ENCODE peak calls at places on chromosomes 12 and 14, in five cellular contexts. Z, K, B, U and Y are unnamed samples. For H3K4me1, the result is how much of the 10 kb centered on the place peaks cover.

GRCh38 chr12:131860472-131861260 is 32.5 kb downstream of the MMP17 start:
- DNase-seq in B (peak), Z (peak), U (no peak), K (no peak), Y (peak)

GRCh38 chr12:27535318-27535717 is 11.3 kb downstream of the PPFIBP1 start:
- DNase-seq in K (no peak), Z (no peak), U (no peak), B (no peak), Y (no peak)

GRCh38 chr12:117120787-117121186 is 21.6 kb upstream of the TESC start:
- DNase-seq in K (no peak), Z (no peak), B (no peak), U (peak), Y (no peak)

GRCh38 chr14:100106661-100107112 is 41.5 kb downstream of the EVL start:
- DNase-seq in U (no peak), B (no peak), K (no peak), Z (no peak), Y (no peak)

GRCh38 chr12:102063066-102063465 is 1.3 kb upstream of the WASHC3 start:
- DNase-seq in U (no peak), Z (no peak), B (no peak), K (no peak), Y (no peak)

GRCh38 chr12:101919447-101919846 is 42.1 kb downstream of the DRAM1 start:
- DNase-seq in Z (no peak), U (no peak), B (no peak), K (no peak), Y (no peak)

GRCh38 chr14:74427651-74428050 is 1.6 kb upstream of the SYNDIG1L start:
- DNase-seq in B (no peak), K (no peak), U (no peak), Z (no peak), Y (no peak)

GRCh38 chr12:49552014-49552413 is 13.2 kb downstream of the KCNH3 start:
- DNase-seq in B (no peak), U (peak), K (no peak), Z (no peak), Y (no peak)

GRCh38 chr14:20684662-20685456 is 499 bp downstream of the RNASE4 start:
- DNase-seq in U (no peak), B (peak), K (no peak), Z (peak), Y (peak)

GRCh38 chr12:123453165-123453564 is 4.8 kb upstream of the SNRNP35 start:
- DNase-seq in K (no peak), U (no peak), B (no peak), Z (no peak), Y (no peak)

GRCh38 chr12:123457980-123458779 is at the start of gene SNRNP35:
- DNase-seq in Z (peak), K (peak), B (peak), U (peak), Y (peak)
- TF ChIP-seq POLR2A in Z (peak), K (no peak), B (peak), U (no peak), Y (no peak)

GRCh38 chr14:76929927-76930326 is 98.6 kb downstream of the IRF2BPL start:
- DNase-seq in Z (peak), K (no peak), B (no peak), U (peak), Y (no peak)
- H3K4me1 ChIP-seq in Z (under half), K (under half), B (under half), U (under half), Y (under half)

GRCh38 chr14:93266127-93266526 is 59.1 kb downstream of the UBR7 start:
- DNase-seq in K (no peak), U (no peak), B (no peak), Z (no peak), Y (no peak)

GRCh38 chr14:93271111-93271510 is 61.7 kb downstream of the BTBD7 start:
- DNase-seq in B (no peak), U (no peak), Z (no peak), K (no peak), Y (no peak)

GRCh38 chr14:93267149-93267711 is 60.2 kb downstream of the UBR7 start:
- DNase-seq in K (no peak), U (no peak), Z (no peak), B (no peak), Y (no peak)

GRCh38 chr14:93268406-93268805 is 61.4 kb downstream of the UBR7 start:
- DNase-seq in K (no peak), U (no peak), Z (no peak), B (no peak), Y (no peak)

GRCh38 chr14:93269341-93270068 is 62.4 kb downstream of the UBR7 start:
- DNase-seq in Z (no peak), B (peak), K (no peak), U (no peak), Y (no peak)
- H3K4me3 ChIP-seq in Z (no peak), B (no peak), K (no peak), U (no peak), Y (no peak)

GRCh38 chr14:105774001-105774400 is 247.6 kb downstream of the TMEM121 start:
- DNase-seq in Z (no peak), U (no peak), K (no peak), B (no peak), Y (no peak)
- TF ChIP-seq POLR2A in Z (no peak), U (no peak), K (no peak), B (no peak), Y (no peak)

GRCh38 chr12:124497039-124497438 is 70.4 kb downstream of the NCOR2 start:
- DNase-seq in Z (no peak), B (no peak), K (no peak), U (no peak), Y (no peak)

GRCh38 chr12:124498870-124499753 is 68.3 kb downstream of the NCOR2 start:
- DNase-seq in B (no peak), Z (no peak), K (no peak), U (no peak), Y (no peak)

GRCh38 chr12:124498178-124498869 is 69.1 kb downstream of the NCOR2 start:
- DNase-seq in U (no peak), Z (no peak), B (no peak), K (no peak), Y (no peak)

GRCh38 chr12:124496584-124496983 is 70.8 kb downstream of the NCOR2 start:
- DNase-seq in Z (no peak), K (no peak), U (no peak), B (peak), Y (no peak)

GRCh38 chr12:124497658-124498057 is 69.8 kb downstream of the NCOR2 start:
- DNase-seq in Z (no peak), K (peak), U (peak), B (no peak), Y (no peak)
- H3K4me1 ChIP-seq in Z (under half), K (half or more), U (half or more), B (under half), Y (under half)

DNA sequence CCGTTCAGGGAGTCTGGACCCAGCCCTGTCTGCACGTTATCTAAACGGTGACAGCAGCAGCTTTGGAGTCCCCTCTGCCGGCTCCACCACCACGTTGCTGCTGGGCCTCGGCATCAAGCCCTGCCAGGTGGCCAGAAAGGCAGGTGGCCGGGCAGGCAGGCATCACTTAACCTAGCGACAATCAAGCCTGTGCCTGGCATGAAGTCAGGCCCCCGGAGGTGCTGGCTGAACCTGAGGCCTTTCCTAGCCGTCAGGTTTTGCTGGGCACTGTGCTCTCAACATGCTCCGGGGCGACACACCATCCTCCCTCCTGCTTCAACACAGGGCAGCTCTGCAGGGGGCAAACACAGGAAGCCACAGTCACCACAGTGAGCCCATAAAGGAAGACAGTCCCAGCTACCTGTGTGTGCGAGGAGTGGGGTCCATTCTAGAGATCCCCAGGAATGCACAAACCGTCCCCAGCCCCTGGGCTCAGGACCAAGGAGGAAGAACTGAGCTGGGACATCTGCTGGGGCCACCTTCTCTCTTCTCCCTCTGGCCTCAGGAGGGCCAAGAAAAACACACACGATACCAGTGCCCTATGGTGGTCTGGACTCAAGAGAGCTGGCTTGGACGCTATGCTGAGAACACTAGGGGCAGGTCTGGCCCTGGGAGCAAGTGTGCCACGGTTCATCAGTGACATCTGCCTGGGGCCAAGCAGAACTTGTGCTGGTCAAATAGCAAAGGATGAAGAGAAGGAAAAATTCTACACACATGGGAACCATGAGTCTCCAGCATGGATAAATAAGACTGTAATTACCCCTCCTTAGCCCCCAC is 44.7 kb downstream of the CCDC88C start:
- DNase-seq in Z (peak), B (no peak), U (no peak), K (no peak), Y (peak)
- H3K4me3 ChIP-seq in Z (no peak), B (no peak), U (no peak), K (no peak), Y (no peak)

GRCh38 chr14:95521001-95521400 is 4.6 kb upstream of the SYNE3 start:
- DNase-seq in K (no peak), U (peak), B (no peak), Z (no peak), Y (no peak)

GRCh38 chr14:95520346-95520745 is 3.9 kb upstream of the SYNE3 start:
- DNase-seq in B (no peak), K (no peak), Z (no peak), U (peak), Y (no peak)

GRCh38 chr14:95518045-95518751 is 1.7 kb upstream of the SYNE3 start:
- DNase-seq in K (no peak), Z (no peak), B (no peak), U (peak), Y (no peak)

GRCh38 chr14:95522116-95522515 is 5.7 kb upstream of the SYNE3 start:
- DNase-seq in U (no peak), B (no peak), Z (no peak), K (no peak), Y (no peak)

GRCh38 chr14:95519699-95520098 is 3.2 kb upstream of the SYNE3 start:
- DNase-seq in U (peak), K (no peak), Z (peak), B (no peak), Y (peak)
- TF ChIP-seq POLR2A in U (no peak), K (no peak), Z (no peak), B (no peak), Y (no peak)